ENCODE peak calls at places on chromosomes 13 and 19, in nine cellular contexts. K, I, S, F, H, G, E, X and P are unnamed samples.

GRCh38 chr13:50810998-50811397 is 32.5 kb downstream of the DLEU7 start:
- DNase-seq in K (no peak), I (no peak), S (no peak), F (no peak), H (no peak), G (no peak), E (no peak), X (no peak), P (no peak)

GRCh38 chr13:112733661-112734379 is 44.0 kb downstream of the ATP11A start:
- DNase-seq in K (peak; percentile 45), I (no peak), S (no peak), F (no peak), H (no peak), G (no peak), E (no peak), X (peak; percentile 48), P (no peak)

GRCh38 chr13:99150575-99151370 is 49.9 kb upstream of the UBAC2 start:
- DNase-seq in K (no peak), I (no peak), S (no peak), F (no peak), H (no peak), G (no peak), E (peak; percentile 82), X (no peak), P (peak; percentile 96)

GRCh38 chr19:40807147-40808020 is 8.4 kb downstream of the EGLN2 start:
- DNase-seq in K (no peak), I (no peak), S (no peak), F (peak; percentile 71), H (no peak), G (no peak), E (peak; percentile 62), X (peak; percentile 70), P (peak; percentile 14)

GRCh38 chr13:26469602-26470001 is 87.9 kb upstream of the WASF3 start:
- DNase-seq in K (no peak), I (no peak), S (no peak), F (no peak), H (no peak), G (no peak), E (no peak), X (no peak), P (no peak)

GRCh38 chr13:47869780-47870179 is 131.3 kb downstream of the SUCLA2 start:
- DNase-seq in K (no peak), I (no peak), S (no peak), F (no peak), H (no peak), G (no peak), E (no peak), X (no peak), P (no peak)

GRCh38 chr13:46355906-46356305 is 31.1 kb downstream of the RUBCNL start:
- DNase-seq in K (no peak), I (no peak), S (no peak), F (no peak), H (no peak), G (no peak), E (no peak), X (no peak), P (no peak)

GRCh38 chr19:50565984-50566903 is 2.0 kb downstream of the LRRC4B start:
- DNase-seq in K (no peak), I (no peak), S (no peak), F (peak; percentile 59), H (no peak), G (no peak), E (no peak), X (no peak), P (no peak)

GRCh38 chr13:71879129-71879535 is 12.1 kb upstream of the DACH1 start:
- DNase-seq in K (peak; percentile 27), I (no peak), S (no peak), F (no peak), H (no peak), G (no peak), E (no peak), X (no peak), P (no peak)

GRCh38 chr13:52414963-52415362 is 9.0 kb upstream of the THSD1 start:
- DNase-seq in K (no peak), I (no peak), S (no peak), F (no peak), H (no peak), G (no peak), E (no peak), X (no peak), P (peak; percentile 83)

GRCh38 chr13:37811441-37811840 is 58.1 kb downstream of the TRPC4 start:
- DNase-seq in K (no peak), I (no peak), S (no peak), F (no peak), H (no peak), G (no peak), E (no peak), X (no peak), P (no peak)

GRCh38 chr19:47024502-47024901 is 4.9 kb downstream of the NPAS1 start:
- DNase-seq in K (no peak), I (no peak), S (no peak), F (no peak), H (no peak), G (no peak), E (no peak), X (no peak), P (no peak)

GRCh38 chr19:873084-874019 is 13.9 kb downstream of the CFD start:
- DNase-seq in K (peak; percentile 86), I (peak; percentile 56), S (no peak), F (peak; percentile 82), H (no peak), G (peak; percentile 77), E (peak; percentile 51), X (peak; percentile 81), P (peak; percentile 76)

GRCh38 chr19:28420731-28421550 is 792.0 kb downstream of the UQCRFS1 start:
- DNase-seq in K (no peak), I (no peak), S (no peak), F (no peak), H (no peak), G (no peak), E (no peak), X (no peak), P (no peak)

DNA sequence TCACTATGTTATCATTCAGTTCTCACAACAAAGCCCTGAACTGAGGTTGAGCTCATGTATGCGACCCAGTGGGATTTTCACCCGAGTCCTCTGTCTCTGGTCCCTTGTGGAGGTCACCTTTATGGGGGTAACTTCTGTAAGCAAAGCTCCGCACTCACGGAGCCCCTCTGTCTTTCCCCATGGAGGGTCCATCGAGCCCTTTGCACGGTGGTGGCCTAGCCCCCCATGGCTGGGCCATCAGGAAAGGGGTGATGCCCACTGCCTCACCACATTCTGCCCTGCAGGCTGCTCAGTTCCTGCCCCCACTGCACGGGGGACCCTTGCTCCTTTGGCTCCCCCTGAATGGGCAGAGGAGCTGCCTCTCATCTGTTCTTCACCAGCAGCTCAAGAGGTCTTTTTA is 39.6 kb downstream of the CHST8 start:
- DNase-seq in K (no peak), I (no peak), S (no peak), F (no peak), H (peak; percentile 38), G (no peak), E (no peak), X (no peak), P (no peak)
- TF ChIP-seq CTCF in K (no peak), I (no peak), S (no peak), F (no peak), H (no peak), G (no peak), E (no peak), X (no peak), P (no peak)

DNA sequence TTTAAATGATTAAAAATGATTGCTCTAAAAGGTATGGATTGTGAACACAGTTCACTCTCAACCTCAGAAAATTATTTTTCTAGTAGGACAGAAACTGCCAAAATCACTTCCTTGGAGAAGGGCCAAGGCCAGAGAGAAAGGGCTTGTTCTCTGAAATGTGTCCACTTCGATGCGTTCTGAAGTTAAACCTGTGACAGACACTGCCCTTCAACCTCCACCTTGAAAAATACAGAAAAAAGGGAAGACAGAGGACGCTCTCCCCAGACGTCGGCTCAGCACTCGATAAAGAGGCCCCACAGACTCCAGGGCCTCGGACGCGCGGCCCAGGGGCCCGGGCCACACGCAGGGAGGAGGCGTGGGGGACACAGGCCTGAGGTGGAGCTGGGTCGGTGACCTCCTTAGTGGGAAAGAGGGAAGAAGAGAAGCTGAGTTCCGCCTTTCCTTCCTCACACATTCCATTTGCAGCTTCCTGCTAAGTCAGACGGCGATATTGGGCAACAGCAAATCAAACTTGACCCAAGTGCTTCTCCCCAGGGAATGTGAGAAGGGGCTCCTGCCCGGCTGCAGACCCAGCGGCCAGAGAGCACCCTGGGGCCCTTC is 63.6 kb downstream of the RASA3 start:
- DNase-seq in K (no peak), I (no peak), S (peak; percentile 13), F (peak; percentile 82), H (no peak), G (no peak), E (no peak), X (peak; percentile 67), P (no peak)
- H3K27ac ChIP-seq in K (no peak overlapping the region), I (peak overlapping the region; percentile 95), S (peak overlapping the region; percentile 88), F (peak overlapping the region; percentile 98), H (peak overlapping the region; percentile 98), G (peak overlapping the region; percentile 88), E (no peak overlapping the region), X (peak overlapping the region; percentile 74), P (peak overlapping the region; percentile 100)

GRCh38 chr19:37551123-37551993 is 43.2 kb downstream of the ZNF571 start:
- DNase-seq in K (peak; percentile 62), I (no peak), S (no peak), F (peak; percentile 82), H (no peak), G (no peak), E (no peak), X (no peak), P (peak; percentile 27)
- TF ChIP-seq CTCF in K (peak; percentile 33), I (no peak), S (no peak), F (no peak), H (no peak), G (no peak), E (peak; percentile 20), X (no peak), P (no peak)

GRCh38 chr13:97221046-97221445 is 1.1 kb upstream of the MBNL2 start:
- DNase-seq in K (no peak), I (no peak), S (no peak), F (no peak), H (no peak), G (no peak), E (no peak), X (no peak), P (no peak)
- H3K27ac ChIP-seq in K (no peak overlapping the region), I (peak overlapping the region; percentile 93), S (no peak overlapping the region), F (no peak overlapping the region), H (no peak overlapping the region), G (no peak overlapping the region), E (peak overlapping the region; percentile 85), X (no peak overlapping the region), P (no peak overlapping the region)

GRCh38 chr13:101544979-101545378 is 92.5 kb downstream of the ITGBL1 start:
- DNase-seq in K (no peak), I (no peak), S (no peak), F (no peak), H (no peak), G (no peak), E (no peak), X (no peak), P (no peak)

DNA sequence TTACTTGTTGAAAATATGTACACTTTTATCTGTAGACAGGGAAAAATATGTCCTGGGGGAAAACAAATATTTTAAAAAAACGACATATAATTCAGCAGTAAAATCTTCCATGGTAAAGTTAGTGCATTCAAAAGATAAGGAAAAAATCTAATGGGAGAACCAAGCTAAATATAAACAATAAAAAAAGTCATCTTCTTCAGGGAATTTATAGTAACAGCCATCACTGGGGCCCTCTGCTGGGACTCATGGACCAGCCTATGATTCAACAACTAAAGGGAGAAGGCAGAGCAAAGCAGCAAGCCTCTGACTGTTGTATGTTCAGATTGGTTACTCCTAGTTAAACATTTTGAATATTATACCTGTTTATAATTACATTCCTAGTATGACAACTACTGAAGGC is 93.0 kb downstream of the ITGBL1 start:
- DNase-seq in K (no peak), I (no peak), S (no peak), F (no peak), H (peak; percentile 70), G (no peak), E (no peak), X (no peak), P (no peak)
- TF ChIP-seq CTCF in K (no peak), I (no peak), S (no peak), F (no peak), H (peak; percentile 4), G (no peak), E (peak; percentile 26), X (no peak), P (no peak)